ENCODE peak calls at places on chromosomes 12 and 14, in six cellular contexts. One of them, this sample, is unnamed.

GRCh38 chr14:56199976-56200577 is 81.9 kb downstream of the PELI2 start:
- DNase-seq in thyroid gland: no peak
- DNase-seq in lower leg skin: no peak
- DNase-seq in GM12865: peak
- DNase-seq in Panc1: no peak
- DNase-seq in BJ: no peak
- DNase-seq in this sample: peak

GRCh38 chr12:14954269-14954668 is 7.1 kb downstream of the ARHGDIB start:
- DNase-seq in thyroid gland: no peak
- DNase-seq in lower leg skin: no peak
- DNase-seq in GM12865: no peak
- DNase-seq in Panc1: no peak
- DNase-seq in BJ: no peak
- DNase-seq in this sample: no peak

GRCh38 chr12:108666326-108666995 is 32.8 kb upstream of the SELPLG start:
- DNase-seq in thyroid gland: no peak
- DNase-seq in lower leg skin: no peak
- DNase-seq in GM12865: no peak
- DNase-seq in Panc1: no peak
- DNase-seq in BJ: no peak
- DNase-seq in this sample: peak

GRCh38 chr12:29240441-29240840 is 91.4 kb downstream of the FAR2 start:
- DNase-seq in thyroid gland: no peak
- DNase-seq in lower leg skin: no peak
- DNase-seq in GM12865: no peak
- DNase-seq in Panc1: no peak
- DNase-seq in BJ: no peak
- DNase-seq in this sample: no peak

GRCh38 chr12:14216405-14217294 is 148.8 kb upstream of the ATF7IP start:
- DNase-seq in thyroid gland: no peak
- DNase-seq in lower leg skin: no peak
- DNase-seq in GM12865: peak
- DNase-seq in Panc1: no peak
- DNase-seq in BJ: no peak
- DNase-seq in this sample: peak

GRCh38 chr12:21774358-21775129 is at the start of gene KCNJ8:
- DNase-seq in thyroid gland: peak
- DNase-seq in lower leg skin: peak
- DNase-seq in GM12865: no peak
- DNase-seq in Panc1: no peak
- DNase-seq in BJ: no peak
- DNase-seq in this sample: peak

GRCh38 chr14:56094063-56094462 is 24.1 kb upstream of the PELI2 start:
- DNase-seq in thyroid gland: no peak
- DNase-seq in lower leg skin: no peak
- DNase-seq in GM12865: no peak
- DNase-seq in Panc1: no peak
- DNase-seq in BJ: no peak
- DNase-seq in this sample: peak

GRCh38 chr12:94622475-94622874 is 27.9 kb downstream of the TMCC3 start:
- DNase-seq in thyroid gland: no peak
- DNase-seq in lower leg skin: no peak
- DNase-seq in GM12865: no peak
- DNase-seq in Panc1: no peak
- DNase-seq in BJ: no peak
- DNase-seq in this sample: peak

GRCh38 chr12:100127766-100128508 is 14.7 kb downstream of the BLTP3B start:
- DNase-seq in thyroid gland: no peak
- DNase-seq in lower leg skin: no peak
- DNase-seq in GM12865: no peak
- DNase-seq in Panc1: no peak
- DNase-seq in BJ: no peak
- DNase-seq in this sample: peak

GRCh38 chr14:72643317-72643801 is 250.5 kb downstream of the DPF3 start:
- DNase-seq in thyroid gland: peak
- DNase-seq in lower leg skin: no peak
- DNase-seq in GM12865: no peak
- DNase-seq in Panc1: no peak
- DNase-seq in BJ: peak
- DNase-seq in this sample: peak

GRCh38 chr12:69985656-69986055 is 160.6 kb downstream of the MYRFL start:
- DNase-seq in thyroid gland: no peak
- DNase-seq in lower leg skin: no peak
- DNase-seq in GM12865: peak
- DNase-seq in Panc1: no peak
- DNase-seq in BJ: no peak
- DNase-seq in this sample: no peak

GRCh38 chr14:90291699-90292098 is 35.3 kb downstream of the PSMC1 start:
- DNase-seq in thyroid gland: no peak
- DNase-seq in lower leg skin: no peak
- DNase-seq in GM12865: no peak
- DNase-seq in Panc1: no peak
- DNase-seq in BJ: no peak
- DNase-seq in this sample: no peak

GRCh38 chr12:114167431-114167830 is 201.3 kb upstream of the RBM19 start:
- DNase-seq in thyroid gland: no peak
- DNase-seq in lower leg skin: no peak
- DNase-seq in GM12865: no peak
- DNase-seq in Panc1: no peak
- DNase-seq in BJ: peak
- DNase-seq in this sample: peak

GRCh38 chr12:43964966-43965365 is 129.1 kb downstream of the TMEM117 start:
- DNase-seq in thyroid gland: no peak
- DNase-seq in lower leg skin: no peak
- DNase-seq in GM12865: no peak
- DNase-seq in Panc1: no peak
- DNase-seq in BJ: no peak
- DNase-seq in this sample: peak

GRCh38 chr12:77861317-77861716 is 30.6 kb downstream of the NAV3 start:
- DNase-seq in thyroid gland: no peak
- DNase-seq in lower leg skin: no peak
- DNase-seq in GM12865: no peak
- DNase-seq in Panc1: no peak
- DNase-seq in BJ: no peak
- DNase-seq in this sample: no peak

GRCh38 chr12:124000111-124000510 is 27.1 kb downstream of the ZNF664 start:
- DNase-seq in thyroid gland: no peak
- DNase-seq in lower leg skin: no peak
- DNase-seq in GM12865: no peak
- DNase-seq in Panc1: no peak
- DNase-seq in BJ: no peak
- DNase-seq in this sample: no peak

GRCh38 chr14:58193542-58193941 is 6.4 kb upstream of the ACTR10 start:
- DNase-seq in thyroid gland: no peak
- DNase-seq in lower leg skin: no peak
- DNase-seq in GM12865: no peak
- DNase-seq in Panc1: no peak
- DNase-seq in BJ: no peak
- DNase-seq in this sample: no peak

GRCh38 chr14:61342486-61342885 is 21.1 kb downstream of the PRKCH start:
- DNase-seq in thyroid gland: no peak
- DNase-seq in lower leg skin: no peak
- DNase-seq in GM12865: peak
- DNase-seq in Panc1: no peak
- DNase-seq in BJ: no peak
- DNase-seq in this sample: no peak

GRCh38 chr12:130688027-130688778 is 27.9 kb downstream of the RIMBP2 start:
- DNase-seq in thyroid gland: no peak
- DNase-seq in lower leg skin: no peak
- DNase-seq in GM12865: no peak
- DNase-seq in Panc1: no peak
- DNase-seq in BJ: no peak
- DNase-seq in this sample: no peak

DNA sequence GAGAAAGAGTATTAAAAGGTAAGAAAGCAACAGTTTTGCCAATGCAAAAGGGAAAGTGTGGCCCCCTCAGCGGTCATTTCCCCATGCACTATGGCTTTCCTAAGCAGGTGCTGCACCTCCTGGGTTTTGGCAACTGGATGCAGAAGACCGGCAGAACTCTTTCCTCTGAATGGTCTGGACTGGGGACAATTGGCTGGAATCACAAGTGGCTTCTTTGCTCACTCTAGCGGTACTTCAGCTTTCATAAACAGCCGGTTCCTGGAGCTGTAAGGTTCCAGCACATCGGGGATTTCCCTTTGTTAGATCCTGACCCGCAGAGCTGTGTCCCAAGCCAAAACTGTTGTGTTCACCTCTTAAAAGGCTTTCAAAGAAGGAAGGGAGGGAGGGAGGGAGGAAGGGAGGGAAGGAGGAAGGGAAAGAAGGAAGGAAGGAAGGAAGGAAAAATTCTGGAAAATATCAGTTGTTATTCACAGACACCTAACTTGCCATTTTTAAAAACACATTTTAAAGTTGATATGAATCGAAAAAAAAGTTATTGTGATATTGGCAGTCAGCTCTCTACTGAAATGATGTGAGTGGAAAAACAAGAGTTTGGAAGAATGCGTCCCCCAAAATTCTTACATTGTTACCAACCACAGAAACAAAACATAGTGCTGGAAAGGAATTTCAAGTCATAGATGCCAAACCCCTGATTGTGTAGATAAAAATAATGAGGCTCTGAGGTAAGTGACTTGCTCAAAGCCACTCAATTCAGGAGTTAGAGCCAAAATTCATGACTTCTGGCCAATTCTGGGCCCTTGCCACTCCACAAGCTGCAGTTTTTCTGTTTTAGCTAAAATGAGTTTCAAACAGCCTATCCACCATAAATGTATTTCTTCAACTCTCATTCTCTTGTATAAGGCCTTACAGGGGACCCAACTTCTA is 220.6 kb upstream of the HMGA2 start:
- DNase-seq in thyroid gland: peak
- DNase-seq in lower leg skin: peak
- DNase-seq in GM12865: no peak
- DNase-seq in Panc1: peak
- DNase-seq in BJ: peak
- DNase-seq in this sample: peak
- TF ChIP-seq CTCF in thyroid gland: no peak
- TF ChIP-seq CTCF in lower leg skin: no peak
- TF ChIP-seq CTCF in GM12865: no peak
- TF ChIP-seq CTCF in Panc1: no peak
- TF ChIP-seq CTCF in BJ: no peak
- TF ChIP-seq CTCF in this sample: no peak

DNA sequence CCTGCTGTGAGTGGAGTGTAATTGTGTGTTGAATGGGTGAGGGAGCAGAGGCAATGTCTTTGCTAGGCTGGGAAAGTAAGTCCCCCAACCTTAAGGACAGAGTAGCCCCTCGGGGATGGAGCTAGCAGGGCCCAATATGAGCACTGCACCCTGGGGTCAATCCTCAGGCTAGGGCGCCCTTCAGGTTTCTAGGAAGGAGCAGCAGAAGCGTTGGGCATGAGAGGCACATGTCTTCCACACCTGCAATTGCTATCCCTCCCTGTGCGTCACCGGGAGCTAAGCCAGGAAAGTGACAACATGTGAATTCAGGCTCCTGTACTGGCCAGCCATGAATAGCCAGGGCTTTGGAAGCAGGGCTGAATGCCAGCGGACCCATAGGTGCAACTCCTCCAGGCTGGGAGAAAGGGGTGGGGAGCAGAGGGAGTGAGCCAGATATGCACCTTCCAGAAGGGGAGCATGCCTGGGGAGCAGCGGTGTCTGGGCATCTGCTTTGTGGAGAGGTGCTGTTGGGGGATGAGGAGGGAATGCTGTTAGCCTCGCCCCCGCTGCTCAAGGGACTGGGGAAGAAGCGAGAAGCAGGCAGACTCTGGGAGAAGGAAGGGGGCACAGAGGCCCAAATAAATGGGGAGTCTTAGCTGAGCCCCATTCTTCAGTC is 6.0 kb downstream of the HOXC5 start:
- DNase-seq in thyroid gland: no peak
- DNase-seq in lower leg skin: no peak
- DNase-seq in GM12865: no peak
- DNase-seq in Panc1: no peak
- DNase-seq in BJ: no peak
- DNase-seq in this sample: no peak
- H3K4me3 ChIP-seq in thyroid gland: no peak
- H3K4me3 ChIP-seq in lower leg skin: no peak
- H3K4me3 ChIP-seq in GM12865: no peak
- H3K4me3 ChIP-seq in Panc1: no peak
- H3K4me3 ChIP-seq in BJ: no peak
- H3K4me3 ChIP-seq in this sample: no peak

GRCh38 chr12:47818701-47819543 is 781 bp downstream of the HDAC7 start:
- DNase-seq in thyroid gland: peak
- DNase-seq in lower leg skin: no peak
- DNase-seq in GM12865: peak
- DNase-seq in Panc1: no peak
- DNase-seq in BJ: no peak
- DNase-seq in this sample: peak
- TF ChIP-seq CTCF in thyroid gland: peak
- TF ChIP-seq CTCF in lower leg skin: no peak
- TF ChIP-seq CTCF in GM12865: peak
- TF ChIP-seq CTCF in Panc1: peak
- TF ChIP-seq CTCF in BJ: peak
- TF ChIP-seq CTCF in this sample: peak

GRCh38 chr14:76941544-76942287 is 86.8 kb downstream of the IRF2BPL start:
- DNase-seq in thyroid gland: no peak
- DNase-seq in lower leg skin: no peak
- DNase-seq in GM12865: no peak
- DNase-seq in Panc1: no peak
- DNase-seq in BJ: no peak
- DNase-seq in this sample: no peak
- H3K4me3 ChIP-seq in thyroid gland: no peak
- H3K4me3 ChIP-seq in lower leg skin: no peak
- H3K4me3 ChIP-seq in GM12865: no peak
- H3K4me3 ChIP-seq in Panc1: no peak
- H3K4me3 ChIP-seq in BJ: no peak
- H3K4me3 ChIP-seq in this sample: no peak